ENCODE peak calls at places on chromosome X, in six cellular contexts. F is astrocyte of the spinal cord, W is anterior cingulate cortex, N is gastrocnemius medialis, J is immature natural killer cell, I is H1. U is an unnamed sample.

GRCh38 chrX:34813618-34814017 is 129.0 kb upstream of the FAM47B start:
- DNase-seq in F (peak), W (no peak), N (no peak), J (no peak), I (no peak), U (peak)

GRCh38 chrX:30652527-30653414 is 452 bp upstream of the GK start:
- DNase-seq in F (peak), W (peak), N (peak), J (peak), I (peak), U (peak)

GRCh38 chrX:45850775-45851433 is 650.2 kb upstream of the DIPK2B start:
- DNase-seq in F (peak), W (no peak), N (no peak), J (no peak), I (peak), U (peak)

GRCh38 chrX:151754641-151755215 is 20.2 kb downstream of the CNGA2 start:
- DNase-seq in F (peak), W (no peak), N (no peak), J (no peak), I (no peak), U (peak)

GRCh38 chrX:70168238-70169188 is 8.8 kb upstream of the DGAT2L6 start:
- DNase-seq in F (peak), W (no peak), N (no peak), J (no peak), I (no peak), U (peak)

GRCh38 chrX:139720979-139721378 is 13.0 kb upstream of the MCF2 start:
- DNase-seq in F (no peak), W (no peak), N (no peak), J (no peak), I (no peak), U (no peak)

GRCh38 chrX:111409326-111409725 is 2.7 kb downstream of the DCX start:
- DNase-seq in F (no peak), W (no peak), N (no peak), J (no peak), I (no peak), U (no peak)

GRCh38 chrX:135086197-135086854 is 34.0 kb downstream of the ETDB start:
- DNase-seq in F (peak), W (no peak), N (no peak), J (peak), I (no peak), U (peak)

GRCh38 chrX:87338510-87338909 is 179.1 kb upstream of the KLHL4 start:
- DNase-seq in F (peak), W (no peak), N (no peak), J (no peak), I (no peak), U (peak)

GRCh38 chrX:153520286-153520917 is 3.0 kb downstream of the ATP2B3 start:
- DNase-seq in F (no peak), W (no peak), N (no peak), J (no peak), I (no peak), U (no peak)

GRCh38 chrX:68413254-68413653 is 20.0 kb downstream of the OPHN1 start:
- DNase-seq in F (no peak), W (no peak), N (no peak), J (no peak), I (no peak), U (no peak)